ENCODE peak calls at places on chromosomes 16 and 17, in five cellular contexts. P is stimulated activated CD8-positive, alpha-beta memory T cell treated with anti-CD3 and anti-CD28 coated beads, Interleukin-4, amount 100 ng/mL, for 48 hours; F is NCI-H1694; D is sciatic nerve; M is IMR-90. J is an unnamed sample.

GRCh38 chr16:85777583-85778310 is 21.6 kb downstream of the EMC8 start:
- DNase-seq in D (no peak), P (no peak), M (peak), F (no peak), J (no peak)

GRCh38 chr17:7208027-7208571 is 11.5 kb downstream of the DLG4 start:
- DNase-seq in P (no peak), M (no peak), F (no peak), D (no peak), J (no peak)

GRCh38 chr17:36861531-36861930 is 75.7 kb upstream of the LHX1 start:
- DNase-seq in M (no peak), P (no peak), D (no peak), F (no peak), J (no peak)

GRCh38 chr16:66605177-66605999 is 884 bp downstream of the CMTM3 start:
- DNase-seq in M (peak), D (peak), P (peak), F (no peak), J (no peak)

GRCh38 chr17:62892069-62892675 is 73.9 kb upstream of the TANC2 start:
- DNase-seq in P (no peak), D (no peak), F (no peak), M (no peak), J (no peak)

GRCh38 chr16:49622421-49623402 is 233.2 kb downstream of the ZNF423 start:
- DNase-seq in P (no peak), D (peak), F (no peak), M (no peak), J (no peak)

GRCh38 chr16:64589836-64590235 is 532.0 kb downstream of the CDH11 start:
- DNase-seq in P (no peak), F (no peak), M (peak), D (no peak), J (no peak)

GRCh38 chr17:29747660-29748059 is 124.9 kb upstream of the CORO6 start:
- DNase-seq in F (peak), D (no peak), M (no peak), P (no peak), J (no peak)

GRCh38 chr16:29816694-29817441 is 916 bp downstream of the PAGR1 start:
- DNase-seq in P (peak), D (peak), M (peak), F (no peak), J (no peak)

GRCh38 chr17:1787301-1787902 is 25.5 kb downstream of the SERPINF1 start:
- DNase-seq in P (no peak), F (no peak), M (peak), D (no peak), J (no peak)

GRCh38 chr17:47323382-47324223 is at the start of gene EFCAB13:
- DNase-seq in P (peak), D (peak), M (peak), F (peak), J (peak)

GRCh38 chr17:43020789-43021738 is 1.1 kb downstream of the VAT1 start:
- DNase-seq in F (no peak), M (peak), P (no peak), D (peak), J (peak)

GRCh38 chr16:53821957-53822625 is 118.1 kb downstream of the FTO start:
- DNase-seq in P (no peak), F (no peak), M (peak), D (no peak), J (no peak)

GRCh38 chr17:17732892-17733670 is 51.8 kb downstream of the RAI1 start:
- DNase-seq in M (peak), P (no peak), F (no peak), D (no peak), J (no peak)

GRCh38 chr16:27729516-27730304 is 179.8 kb downstream of the KATNIP start:
- DNase-seq in P (no peak), F (no peak), M (peak), D (no peak), J (no peak)

GRCh38 chr17:76139801-76140660 is 1.0 kb downstream of the FOXJ1 start:
- DNase-seq in P (peak), M (no peak), F (no peak), D (no peak), J (no peak)

GRCh38 chr16:49431591-49432290 is 58.1 kb downstream of the C16orf78 start:
- DNase-seq in D (no peak), M (no peak), P (no peak), F (no peak), J (no peak)